ENCODE peak calls at places on chromosomes 12 and 14, in six cellular contexts. Y is NT2/D1, O is HCT116, L is K562, S is HepG2, R is H1. U is an unnamed sample.

GRCh38 chr12:80129895-80130535 is 30.7 kb downstream of the OTOGL start:
- DNase-seq in R (no peak), S (no peak), L (no peak), Y (no peak), O (no peak), U (no peak)

GRCh38 chr14:104919993-104920315 is 4.7 kb upstream of the PLD4 start:
- DNase-seq in Y (no peak), R (no peak), O (no peak), S (no peak), L (no peak), U (no peak)

GRCh38 chr12:104653730-104654328 is 197.1 kb downstream of the CHST11 start:
- DNase-seq in S (peak), L (peak), R (no peak), Y (peak), O (no peak), U (no peak)

GRCh38 chr14:95222151-95222631 is 64.9 kb upstream of the DICER1 start:
- DNase-seq in S (peak), L (no peak), R (no peak), O (no peak), Y (no peak), U (no peak)

GRCh38 chr14:69260246-69260978 is 454 bp downstream of the GALNT16 start:
- DNase-seq in L (no peak), Y (no peak), O (no peak), S (no peak), R (no peak), U (no peak)

GRCh38 chr12:57899010-57899662 is 42.2 kb upstream of the ATP23 start:
- DNase-seq in O (no peak), L (no peak), S (no peak), R (no peak), Y (no peak), U (peak)

GRCh38 chr12:131177599-131177998 is 223.9 kb downstream of the ADGRD1 start:
- DNase-seq in L (no peak), R (no peak), S (no peak), Y (no peak), O (no peak), U (no peak)

GRCh38 chr12:48105321-48105866 is 485 bp downstream of the SENP1 start:
- DNase-seq in R (no peak), Y (no peak), O (no peak), S (no peak), L (no peak), U (peak)

GRCh38 chr12:64782181-64782580 is 23.0 kb upstream of the GNS start:
- DNase-seq in R (no peak), O (no peak), Y (no peak), S (no peak), L (no peak), U (no peak)

GRCh38 chr12:68094645-68095395 is 64.7 kb downstream of the IFNG start:
- DNase-seq in R (no peak), L (no peak), O (no peak), S (no peak), Y (no peak), U (no peak)

GRCh38 chr14:98903371-98903770 is 368.6 kb downstream of the BCL11B start:
- DNase-seq in R (no peak), S (no peak), L (no peak), Y (no peak), O (no peak), U (no peak)

GRCh38 chr14:83975435-83976222 is 1554.3 kb upstream of the FLRT2 start:
- DNase-seq in S (no peak), O (no peak), Y (no peak), L (no peak), R (no peak), U (no peak)

GRCh38 chr14:88937706-88938105 is 113.3 kb downstream of the TTC8 start:
- DNase-seq in O (no peak), Y (no peak), R (no peak), S (no peak), L (no peak), U (no peak)

GRCh38 chr12:9793774-9794395 is 33.2 kb upstream of the CD69 start:
- DNase-seq in S (no peak), R (no peak), O (no peak), Y (no peak), L (peak), U (no peak)

GRCh38 chr12:6533653-6534157 is 612 bp upstream of the GAPDH start:
- DNase-seq in Y (peak), L (peak), O (peak), S (peak), R (no peak), U (no peak)

GRCh38 chr12:105382771-105383632 is 52.5 kb downstream of the C12orf75 start:
- DNase-seq in S (peak), R (no peak), L (peak), O (peak), Y (peak), U (peak)

GRCh38 chr12:54370218-54370730 is 6.0 kb upstream of the GPR84 start:
- DNase-seq in R (peak), O (no peak), S (no peak), L (peak), Y (peak), U (no peak)

GRCh38 chr12:22477166-22477893 is 67.0 kb downstream of the C2CD5 start:
- DNase-seq in R (no peak), Y (no peak), O (no peak), S (no peak), L (no peak), U (no peak)

GRCh38 chr12:115002434-115002833 is 318.5 kb upstream of the TBX3 start:
- DNase-seq in R (no peak), Y (no peak), O (no peak), L (no peak), S (no peak), U (no peak)

GRCh38 chr12:915090-915489 is 34.4 kb downstream of the RAD52 start:
- DNase-seq in S (no peak), R (no peak), O (no peak), L (no peak), Y (no peak), U (no peak)

GRCh38 chr14:58979325-58979724 is 209.1 kb upstream of the DAAM1 start:
- DNase-seq in S (no peak), Y (no peak), L (no peak), O (no peak), R (no peak), U (no peak)

GRCh38 chr14:54652188-54652889 is 85.4 kb downstream of the SAMD4A start:
- DNase-seq in O (peak), Y (peak), S (peak), L (no peak), R (peak), U (no peak)

GRCh38 chr12:89706551-89707348 is 1.9 kb downstream of the ATP2B1 start:
- DNase-seq in L (no peak), R (no peak), O (no peak), Y (no peak), S (no peak), U (no peak)

GRCh38 chr14:55850803-55851202 is 267.4 kb upstream of the PELI2 start:
- DNase-seq in R (no peak), L (no peak), Y (no peak), O (no peak), S (no peak), U (no peak)

GRCh38 chr12:123393747-123394146 is 9.8 kb downstream of the KMT5A start:
- DNase-seq in L (no peak), Y (no peak), S (no peak), R (no peak), O (no peak), U (no peak)

GRCh38 chr14:91284146-91284790 is 39.8 kb upstream of the GPR68 start:
- DNase-seq in L (no peak), R (no peak), O (no peak), S (no peak), Y (no peak), U (no peak)

GRCh38 chr14:69559581-69560011 is 15.1 kb downstream of the CCDC177 start:
- DNase-seq in Y (no peak), R (no peak), S (no peak), L (no peak), O (no peak), U (no peak)

GRCh38 chr14:94129111-94129757 is at the start of gene IFI27L2:
- DNase-seq in L (peak), S (peak), R (peak), O (peak), Y (no peak), U (no peak)

GRCh38 chr12:111102062-111102735 is 181.8 kb upstream of the MYL2 start:
- DNase-seq in O (no peak), S (no peak), Y (no peak), L (no peak), R (no peak), U (no peak)

GRCh38 chr12:110917961-110918360 is 2.4 kb downstream of the MYL2 start:
- DNase-seq in S (no peak), Y (no peak), O (no peak), L (no peak), R (no peak), U (no peak)

GRCh38 chr14:92352158-92352985 is 29.4 kb downstream of the SLC24A4 start:
- DNase-seq in O (peak), Y (peak), S (peak), L (peak), R (peak), U (no peak)

GRCh38 chr14:23670489-23670888 is 34.3 kb downstream of the DHRS2 start:
- DNase-seq in L (no peak), R (no peak), O (no peak), S (no peak), Y (no peak), U (no peak)

GRCh38 chr12:13411287-13411686 is 214.8 kb downstream of the EMP1 start:
- DNase-seq in L (no peak), R (no peak), S (no peak), O (no peak), Y (no peak), U (no peak)

GRCh38 chr14:23300687-23301223 is 1.9 kb downstream of the PPP1R3E start:
- DNase-seq in Y (no peak), O (no peak), L (peak), R (no peak), S (peak), U (no peak)

GRCh38 chr12:27305673-27306504 is 26.7 kb upstream of the BMAL2 start:
- DNase-seq in Y (peak), L (peak), O (peak), R (no peak), S (peak), U (no peak)

GRCh38 chr12:126581655-126582054 is 1516.4 kb downstream of the AACS start:
- DNase-seq in L (no peak), Y (no peak), R (no peak), O (no peak), S (no peak), U (no peak)

DNA sequence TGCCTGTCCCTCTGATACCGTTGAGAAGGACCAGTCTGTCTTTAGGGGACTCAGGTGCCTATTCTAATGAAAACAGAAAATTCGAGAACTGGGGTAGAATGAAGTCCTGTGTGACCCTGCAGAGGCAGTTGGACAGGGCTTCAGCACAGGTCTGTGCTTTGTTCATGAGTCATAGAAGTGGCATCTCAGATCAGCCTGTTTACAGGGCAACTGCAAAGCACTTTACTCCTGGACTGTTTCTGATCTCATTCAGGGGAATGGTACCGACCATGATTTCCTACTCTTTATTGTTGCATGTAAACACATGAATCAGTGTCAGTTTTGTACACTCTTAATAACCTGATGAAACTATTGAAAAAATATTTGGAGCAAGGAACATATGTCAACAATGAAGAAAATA is 1517.0 kb downstream of the AACS start:
- DNase-seq in Y (peak), S (no peak), O (no peak), L (no peak), R (no peak), U (no peak)
- TF ChIP-seq ZNF274 in Y (no peak), S (no peak), O (no peak), L (no peak), R (no peak), U (no peak)

GRCh38 chr14:45531022-45531421 is 278.0 kb upstream of the MIS18BP1 start:
- DNase-seq in L (no peak), S (no peak), O (no peak), R (no peak), Y (no peak), U (no peak)

GRCh38 chr14:45526715-45527549 is 273.9 kb upstream of the MIS18BP1 start:
- DNase-seq in S (peak), Y (peak), O (peak), R (peak), L (peak), U (peak)
- TF ChIP-seq ZNF274 in S (no peak), Y (no peak), O (no peak), R (no peak), L (no peak), U (no peak)

GRCh38 chr12:85948340-85948739 is 74.2 kb downstream of the NTS start:
- DNase-seq in R (no peak), L (no peak), Y (no peak), S (no peak), O (no peak), U (no peak)
- TF ChIP-seq ZNF274 in R (no peak), L (no peak), Y (no peak), S (no peak), O (no peak), U (no peak)

DNA sequence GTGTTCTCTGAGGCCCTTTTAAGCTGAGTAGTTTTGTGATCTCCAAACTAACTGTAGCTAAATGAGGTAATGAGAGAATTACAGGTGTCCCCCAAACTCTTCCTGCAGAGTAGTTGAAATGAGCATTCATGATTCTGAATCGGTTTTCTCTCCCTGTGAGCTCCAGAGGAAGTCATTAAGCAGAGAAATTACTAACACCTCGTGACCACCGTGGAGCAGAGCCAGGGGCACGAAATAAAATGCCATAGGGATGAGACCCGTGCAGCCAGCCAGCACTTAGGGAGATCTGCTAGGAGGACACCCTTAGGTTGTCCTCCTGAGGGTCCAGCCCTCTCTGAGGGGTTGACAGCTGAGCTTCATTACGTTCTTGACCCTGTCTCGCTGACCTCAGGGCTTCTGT is 79.5 kb downstream of the SLC25A47 start:
- DNase-seq in L (no peak), Y (no peak), O (no peak), S (no peak), R (no peak), U (no peak)
- TF ChIP-seq ZNF274 in L (no peak), Y (no peak), O (no peak), S (no peak), R (no peak), U (no peak)

GRCh38 chr12:25401547-25402345 is 151.0 kb upstream of the KRAS start:
- DNase-seq in R (no peak), S (no peak), L (no peak), Y (no peak), O (no peak), U (no peak)

DNA sequence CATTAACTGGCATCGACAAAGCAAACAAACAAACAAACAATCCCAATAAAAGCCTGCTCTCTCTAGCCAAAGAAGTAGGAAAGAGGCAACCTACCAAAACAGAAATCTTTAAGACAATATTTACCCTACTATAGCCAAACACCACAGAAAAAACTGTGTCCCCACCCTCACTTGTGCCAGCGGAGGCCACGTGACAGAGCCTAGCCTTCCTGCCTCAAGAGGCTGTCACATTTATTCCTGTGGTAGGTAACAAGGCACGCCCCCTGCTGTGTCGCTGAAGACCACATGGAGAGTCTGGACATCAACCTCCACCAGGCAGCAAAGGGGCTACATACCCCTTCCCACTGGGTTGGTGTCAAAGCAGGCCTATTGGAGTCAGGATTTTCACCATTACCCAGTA is 148.1 kb downstream of the LMNTD1 start:
- DNase-seq in Y (no peak), R (no peak), S (peak), L (peak), O (no peak), U (no peak)
- TF ChIP-seq ZNF274 in Y (no peak), R (no peak), S (no peak), L (no peak), O (no peak), U (no peak)

DNA sequence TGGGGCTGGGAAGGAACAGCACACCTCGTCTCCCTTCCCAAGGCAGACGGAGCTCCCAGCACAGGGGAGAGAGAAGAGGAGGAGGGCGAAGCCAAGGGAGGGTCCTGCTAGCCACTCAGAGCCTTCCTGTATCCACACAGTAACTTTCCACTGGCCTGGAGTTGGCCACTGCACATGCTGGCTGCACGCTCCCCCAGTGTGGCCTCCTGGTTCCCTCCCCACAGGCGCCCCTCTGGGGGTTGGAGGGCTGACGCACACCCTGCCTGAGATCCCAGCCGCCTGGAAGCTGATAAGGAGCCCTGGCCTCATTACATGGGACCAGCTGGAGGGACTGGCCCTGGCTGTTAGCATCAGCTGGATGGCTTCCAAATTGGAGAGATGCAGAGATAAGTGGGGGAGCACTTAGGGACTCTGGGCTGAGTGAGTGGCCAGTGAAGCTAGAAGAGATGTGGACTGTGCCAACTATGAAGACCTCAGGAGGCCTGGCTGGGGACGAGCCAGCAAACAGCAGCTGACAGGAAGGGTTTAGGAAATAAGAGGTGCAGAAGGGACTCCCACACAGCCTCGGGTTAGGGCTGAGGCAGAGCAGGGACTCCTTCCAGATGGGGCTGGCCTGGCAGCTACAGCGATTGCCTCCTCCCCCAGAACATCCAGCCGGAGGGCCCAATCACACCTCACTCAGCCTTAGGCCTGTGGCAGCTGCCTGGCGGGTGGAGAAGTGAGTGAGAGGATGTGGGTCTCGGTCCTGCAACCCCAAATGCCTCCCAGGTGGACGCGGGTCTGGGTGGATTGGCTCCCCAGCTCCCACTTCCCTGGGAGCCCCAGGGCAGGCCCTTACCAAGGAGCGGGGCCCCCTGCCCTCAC is 26.3 kb upstream of the BCDIN3D start:
- DNase-seq in L (peak), O (no peak), Y (no peak), S (peak), R (no peak), U (no peak)
- TF ChIP-seq ZNF274 in L (no peak), O (no peak), Y (no peak), S (no peak), R (no peak), U (no peak)

U was measured in GM12878.